ENCODE peak calls at places on chromosomes 5 and 9, in six cellular contexts. D is GM12878, N is endothelial cell of umbilical vein, S is K562, K is NB4, Z is HepG2. W is an unnamed sample.

GRCh38 chr5:7910738-7911428 is 41.9 kb downstream of the MTRR start:
- DNase-seq in D (no peak), S (no peak), Z (no peak), N (no peak), K (no peak), W (no peak)

GRCh38 chr5:172956936-172957335 is 2.3 kb upstream of the RPL26L1 start:
- DNase-seq in Z (no peak), N (no peak), K (no peak), S (no peak), D (no peak), W (no peak)

GRCh38 chr5:119451561-119451960 is 736 bp upstream of the HSD17B4 start:
- DNase-seq in S (peak), K (no peak), D (no peak), Z (no peak), N (no peak), W (peak)

GRCh38 chr9:16289639-16290038 is 580.8 kb downstream of the BNC2 start:
- DNase-seq in N (no peak), S (no peak), D (peak), Z (no peak), K (peak), W (no peak)

GRCh38 chr5:1936901-1937300 is 54.2 kb upstream of the IRX4 start:
- DNase-seq in N (no peak), D (no peak), Z (no peak), S (no peak), K (no peak), W (no peak)

GRCh38 chr9:92180669-92181181 is 65.5 kb upstream of the SPTLC1 start:
- DNase-seq in D (no peak), K (peak), Z (peak), S (peak), N (no peak), W (no peak)

GRCh38 chr5:14810282-14810681 is 61.3 kb downstream of the ANKH start:
- DNase-seq in N (no peak), Z (no peak), S (no peak), D (no peak), K (no peak), W (no peak)

GRCh38 chr5:3411363-3411762 is 184.3 kb upstream of the IRX1 start:
- DNase-seq in Z (no peak), K (no peak), S (no peak), N (no peak), D (no peak), W (no peak)

GRCh38 chr5:150175536-150175935 is 9.0 kb downstream of the CDX1 start:
- DNase-seq in S (peak), N (peak), K (peak), D (no peak), Z (peak), W (peak)

GRCh38 chr5:34790087-34790486 is 48.9 kb upstream of the TTC23L start:
- DNase-seq in N (peak), D (no peak), Z (no peak), K (no peak), S (no peak), W (no peak)

GRCh38 chr9:126885089-126885753 is 24.8 kb downstream of the ZBTB34 start:
- DNase-seq in D (no peak), K (peak), N (peak), Z (peak), S (no peak), W (no peak)

GRCh38 chr5:79062431-79062830 is 7.0 kb downstream of the DMGDH start:
- DNase-seq in S (no peak), N (no peak), D (no peak), Z (no peak), K (no peak), W (no peak)

GRCh38 chr9:98869866-98870265 is 62.4 kb downstream of the GALNT12 start:
- DNase-seq in Z (no peak), D (no peak), S (no peak), N (no peak), K (no peak), W (no peak)
- TF ChIP-seq MYC in Z (no peak), D (no peak), S (no peak), N (no peak), K (no peak), W (no peak)

DNA sequence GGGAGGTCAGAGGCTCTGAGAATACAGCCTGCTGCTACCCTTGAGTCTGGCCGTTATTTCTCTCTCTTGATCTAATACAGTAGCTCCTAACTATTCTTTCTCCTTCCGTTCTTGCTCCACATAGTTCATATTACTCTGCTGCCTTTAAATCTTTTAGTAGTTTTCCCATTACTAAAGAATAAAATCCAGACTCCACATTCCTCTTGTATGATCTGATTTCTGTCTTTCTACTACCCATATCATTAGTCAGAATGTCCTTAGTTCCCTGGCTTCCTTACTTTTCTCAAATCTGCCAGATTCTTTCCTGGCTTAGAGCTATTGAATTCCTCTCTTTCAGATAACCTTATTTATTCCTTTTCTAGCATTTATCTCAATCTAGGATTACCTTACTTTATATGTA is 40.0 kb downstream of the MARCHF6 start:
- DNase-seq in Z (no peak), N (no peak), D (no peak), K (no peak), S (no peak), W (no peak)
- TF ChIP-seq MYC in Z (no peak), N (no peak), D (no peak), K (no peak), S (no peak), W (no peak)

GRCh38 chr5:32506809-32507208 is 62.3 kb upstream of the ZFR start:
- DNase-seq in N (no peak), D (no peak), K (no peak), S (no peak), Z (no peak), W (no peak)
- TF ChIP-seq MYC in N (no peak), D (no peak), K (no peak), S (no peak), Z (no peak), W (no peak)

GRCh38 chr9:94906713-94907112 is 180.2 kb downstream of the AOPEP start:
- DNase-seq in S (no peak), N (no peak), Z (peak), D (no peak), K (no peak), W (no peak)
- TF ChIP-seq MYC in S (no peak), N (no peak), Z (no peak), D (no peak), K (no peak), W (no peak)